ENCODE peak calls at places on chromosomes 5 and 9, in eight cellular contexts. Z, F, S, E, L, Q, G and X are unnamed samples.
A peak's percentile ranks its signal among the peaks of the same experiment; 100 is the strongest.

GRCh38 chr5:83035373-83036170 is 41.6 kb downstream of the TMEM167A start:
- DNase-seq in Z (no peak), F (no peak), S (no peak), E (no peak), L (peak; percentile 71), Q (no peak), G (no peak), X (peak; percentile 79)

GRCh38 chr5:50583621-50584020 is 82.8 kb upstream of the PARP8 start:
- DNase-seq in Z (no peak), F (no peak), S (no peak), E (no peak), L (no peak), Q (no peak), G (no peak), X (no peak)

GRCh38 chr5:171484460-171484899 is 65.0 kb downstream of the FGF18 start:
- DNase-seq in Z (no peak), F (peak; percentile 17), S (no peak), E (peak; percentile 6), L (no peak), Q (no peak), G (peak; percentile 36), X (peak; percentile 33)

GRCh38 chr5:53091304-53091703 is 18.3 kb downstream of the MOCS2 start:
- DNase-seq in Z (no peak), F (peak; percentile 64), S (no peak), E (peak; percentile 28), L (no peak), Q (peak; percentile 36), G (peak; percentile 24), X (no peak)

GRCh38 chr5:156783092-156783491 is 67.0 kb upstream of the PPP1R2B start:
- DNase-seq in Z (no peak), F (no peak), S (no peak), E (no peak), L (no peak), Q (no peak), G (no peak), X (no peak)

GRCh38 chr5:83204651-83205050 is 127.3 kb downstream of the XRCC4 start:
- DNase-seq in Z (no peak), F (no peak), S (no peak), E (no peak), L (no peak), Q (no peak), G (no peak), X (no peak)

GRCh38 chr9:91034521-91034920 is 232.9 kb downstream of the SYK start:
- DNase-seq in Z (no peak), F (no peak), S (no peak), E (no peak), L (no peak), Q (no peak), G (peak; percentile 49), X (no peak)

GRCh38 chr5:148970228-148970627 is 92.6 kb downstream of the SH3TC2 start:
- DNase-seq in Z (no peak), F (no peak), S (no peak), E (no peak), L (no peak), Q (no peak), G (peak; percentile 41), X (no peak)

GRCh38 chr9:109117856-109118801 is 1.6 kb downstream of the TMEM245 start:
- DNase-seq in Z (no peak), F (peak; percentile 87), S (peak; percentile 73), E (peak; percentile 95), L (peak; percentile 63), Q (no peak), G (peak; percentile 88), X (peak; percentile 56)

GRCh38 chr5:178068293-178068692 is 45.0 kb upstream of the N4BP3 start:
- DNase-seq in Z (no peak), F (no peak), S (no peak), E (no peak), L (no peak), Q (no peak), G (no peak), X (no peak)

GRCh38 chr9:76321185-76321828 is 72.9 kb downstream of the RFK start:
- DNase-seq in Z (no peak), F (peak; percentile 93), S (peak; percentile 35), E (peak; percentile 87), L (no peak), Q (peak; percentile 51), G (peak; percentile 73), X (no peak)

GRCh38 chr9:114655689-114656088 is 1.9 kb downstream of the TEX53 start:
- DNase-seq in Z (no peak), F (peak; percentile 73), S (peak; percentile 21), E (peak; percentile 57), L (no peak), Q (peak; percentile 27), G (no peak), X (no peak)

GRCh38 chr9:4585135-4585534 is 77.0 kb upstream of the PLPP6 start:
- DNase-seq in Z (no peak), F (no peak), S (no peak), E (no peak), L (no peak), Q (no peak), G (no peak), X (no peak)

GRCh38 chr5:36371366-36371765 is 69.7 kb upstream of the RANBP3L start:
- DNase-seq in Z (no peak), F (no peak), S (no peak), E (no peak), L (no peak), Q (no peak), G (no peak), X (no peak)

GRCh38 chr5:1731091-1731639 is 68.5 kb downstream of the MRPL36 start:
- DNase-seq in Z (no peak), F (no peak), S (no peak), E (no peak), L (no peak), Q (no peak), G (no peak), X (no peak)

GRCh38 chr5:2642684-2643325 is 108.7 kb downstream of the IRX2 start:
- DNase-seq in Z (no peak), F (peak; percentile 59), S (no peak), E (no peak), L (no peak), Q (no peak), G (no peak), X (no peak)

GRCh38 chr5:138467711-138468132 is 2.4 kb downstream of the EGR1 start:
- DNase-seq in Z (no peak), F (no peak), S (peak; percentile 37), E (no peak), L (no peak), Q (peak; percentile 18), G (no peak), X (peak; percentile 46)

GRCh38 chr5:110623875-110624274 is 102.6 kb downstream of the TMEM232 start:
- DNase-seq in Z (no peak), F (peak; percentile 47), S (no peak), E (peak; percentile 5), L (no peak), Q (no peak), G (no peak), X (no peak)

GRCh38 chr5:110631236-110631635 is 95.2 kb downstream of the TMEM232 start:
- DNase-seq in Z (no peak), F (no peak), S (no peak), E (no peak), L (no peak), Q (no peak), G (no peak), X (no peak)

GRCh38 chr5:110630350-110630749 is 96.1 kb downstream of the TMEM232 start:
- DNase-seq in Z (no peak), F (no peak), S (no peak), E (no peak), L (no peak), Q (no peak), G (no peak), X (no peak)

DNA sequence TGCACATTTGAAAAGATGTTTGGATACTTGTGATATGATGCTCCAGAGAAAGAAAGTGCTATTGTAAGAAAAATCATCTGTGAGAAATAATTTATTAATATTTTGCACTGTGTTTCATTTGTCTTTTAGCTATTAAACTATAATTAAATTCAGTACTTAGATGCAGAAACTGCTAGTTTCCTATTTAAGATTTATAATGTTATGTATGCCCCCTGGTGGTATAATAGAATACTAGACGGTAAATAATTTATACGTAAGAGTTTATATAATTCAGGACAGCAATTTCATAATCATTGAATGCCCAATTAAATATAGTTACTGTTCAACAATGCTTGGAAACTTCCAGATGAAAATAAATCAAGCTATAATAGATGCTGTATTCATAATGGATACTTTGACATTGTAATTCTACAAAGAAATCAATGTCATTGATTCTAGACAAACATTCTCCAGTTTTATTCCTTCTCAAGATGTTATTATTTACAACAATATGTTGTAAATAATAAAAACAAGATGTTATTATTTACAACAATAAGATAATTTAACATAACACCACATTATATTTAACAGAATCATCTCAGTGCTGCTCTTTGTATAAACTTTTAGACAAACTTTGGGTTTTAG is 101.0 kb downstream of the TMEM232 start:
- DNase-seq in Z (no peak), F (peak; percentile 43), S (peak; percentile 57), E (no peak), L (no peak), Q (no peak), G (peak; percentile 38), X (no peak)
- H3K4me3 ChIP-seq in Z (no peak overlapping the region), F (no peak overlapping the region), S (no peak overlapping the region), E (no peak overlapping the region), L (no peak overlapping the region), Q (no peak overlapping the region), G (no peak overlapping the region), X (peak overlapping the region; percentile 45)

DNA sequence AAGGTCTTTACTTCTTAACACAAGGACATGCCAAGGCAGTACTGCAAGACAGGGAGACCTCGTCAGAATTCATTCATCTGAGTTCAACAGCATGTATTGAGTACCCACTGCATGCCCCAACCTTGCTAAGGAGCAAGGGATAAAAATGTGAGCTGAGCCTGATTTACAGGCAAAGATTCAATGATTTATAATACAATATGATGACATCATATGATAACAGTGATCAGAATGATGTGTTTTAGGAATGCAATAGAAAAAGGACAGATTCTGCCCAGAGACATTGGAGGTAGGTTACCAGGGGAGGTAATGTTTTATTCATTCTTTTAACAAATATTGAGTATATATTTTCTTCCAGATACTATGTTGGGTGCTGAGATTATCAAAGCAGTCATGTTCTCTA is 406.6 kb downstream of the ARHGEF28 start:
- DNase-seq in Z (no peak), F (no peak), S (no peak), E (no peak), L (no peak), Q (no peak), G (no peak), X (no peak)
- H3K4me3 ChIP-seq in Z (no peak overlapping the region), F (no peak overlapping the region), S (no peak overlapping the region), E (no peak overlapping the region), L (no peak overlapping the region), Q (no peak overlapping the region), G (no peak overlapping the region), X (no peak overlapping the region)

GRCh38 chr9:127664678-127665507 is 41.9 kb upstream of the CFAP157 start:
- DNase-seq in Z (no peak), F (no peak), S (peak; percentile 40), E (no peak), L (no peak), Q (no peak), G (no peak), X (peak; percentile 73)
- H3K4me3 ChIP-seq in Z (no peak overlapping the region), F (no peak overlapping the region), S (no peak overlapping the region), E (no peak overlapping the region), L (no peak overlapping the region), Q (no peak overlapping the region), G (no peak overlapping the region), X (no peak overlapping the region)

DNA sequence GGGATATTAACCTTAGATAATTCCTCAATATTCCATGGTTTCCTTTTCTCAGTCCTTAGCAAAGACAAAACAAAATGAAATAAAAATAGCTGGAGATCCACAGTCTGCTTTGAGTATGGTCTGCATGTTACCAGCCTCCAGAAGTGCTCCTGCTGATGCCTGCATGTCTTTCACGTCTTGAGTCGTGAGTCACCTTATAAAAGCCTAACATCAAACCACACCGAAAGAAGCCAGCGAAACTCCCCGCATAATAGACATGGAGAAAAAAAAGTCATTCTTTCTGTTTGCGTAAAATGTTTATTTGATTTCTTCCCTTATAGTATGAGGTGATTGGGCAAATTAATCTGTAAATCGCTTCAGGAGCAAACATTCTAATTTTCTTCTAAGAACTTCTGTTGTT is 380.5 kb downstream of the SLCO4C1 start:
- DNase-seq in Z (no peak), F (peak; percentile 74), S (no peak), E (peak; percentile 24), L (no peak), Q (peak; percentile 6), G (peak; percentile 2), X (no peak)
- H3K4me3 ChIP-seq in Z (no peak overlapping the region), F (no peak overlapping the region), S (no peak overlapping the region), E (no peak overlapping the region), L (no peak overlapping the region), Q (no peak overlapping the region), G (no peak overlapping the region), X (no peak overlapping the region)